ENCODE peak calls at places on chromosomes 4 and X, in nine cellular contexts. One of them, this sample, is unnamed.

GRCh38 chrX:21749924-21750323 is 8.0 kb downstream of the SMPX start:
- DNase-seq in cardiac muscle cell: no peak
- DNase-seq in NB4: no peak
- DNase-seq in AG10803: no peak
- DNase-seq in GM12865: no peak
- DNase-seq in heart left ventricle: no peak
- DNase-seq in AG04450: no peak
- DNase-seq in BJ: no peak
- DNase-seq in neuronal stem cell: no peak
- DNase-seq in this sample: no peak

GRCh38 chrX:107710617-107711391 is 64.8 kb downstream of the TSC22D3 start:
- DNase-seq in AG10803: peak
- DNase-seq in heart left ventricle: no peak
- DNase-seq in AG04450: peak
- DNase-seq in neuronal stem cell: peak
- DNase-seq in BJ: peak
- DNase-seq in GM12865: peak
- DNase-seq in cardiac muscle cell: no peak
- DNase-seq in NB4: peak
- DNase-seq in this sample: peak

GRCh38 chrX:36436286-36436860 is 516.8 kb downstream of the CFAP47 start:
- DNase-seq in neuronal stem cell: no peak
- DNase-seq in GM12865: no peak
- DNase-seq in AG10803: no peak
- DNase-seq in heart left ventricle: no peak
- DNase-seq in AG04450: no peak
- DNase-seq in BJ: no peak
- DNase-seq in cardiac muscle cell: no peak
- DNase-seq in NB4: no peak
- DNase-seq in this sample: no peak

GRCh38 chrX:40148439-40149285 is 50.9 kb upstream of the BCOR start:
- DNase-seq in BJ: no peak
- DNase-seq in AG04450: no peak
- DNase-seq in AG10803: no peak
- DNase-seq in heart left ventricle: no peak
- DNase-seq in cardiac muscle cell: no peak
- DNase-seq in NB4: peak
- DNase-seq in GM12865: no peak
- DNase-seq in neuronal stem cell: no peak
- DNase-seq in this sample: no peak

GRCh38 chr4:70687821-70688794 is at the start of gene UTP3:
- DNase-seq in heart left ventricle: peak
- DNase-seq in neuronal stem cell: peak
- DNase-seq in AG04450: peak
- DNase-seq in NB4: peak
- DNase-seq in AG10803: peak
- DNase-seq in cardiac muscle cell: peak
- DNase-seq in GM12865: peak
- DNase-seq in BJ: peak
- DNase-seq in this sample: peak

GRCh38 chr4:1462009-1462767 is 55.9 kb upstream of the NKX1-1 start:
- DNase-seq in AG10803: no peak
- DNase-seq in heart left ventricle: no peak
- DNase-seq in AG04450: no peak
- DNase-seq in BJ: no peak
- DNase-seq in NB4: no peak
- DNase-seq in GM12865: no peak
- DNase-seq in neuronal stem cell: no peak
- DNase-seq in cardiac muscle cell: no peak
- DNase-seq in this sample: no peak

GRCh38 chrX:69031181-69031580 is 134.1 kb downstream of the PJA1 start:
- DNase-seq in BJ: no peak
- DNase-seq in cardiac muscle cell: peak
- DNase-seq in GM12865: no peak
- DNase-seq in neuronal stem cell: peak
- DNase-seq in AG10803: no peak
- DNase-seq in AG04450: no peak
- DNase-seq in heart left ventricle: no peak
- DNase-seq in NB4: no peak
- DNase-seq in this sample: no peak

GRCh38 chr4:7238300-7238960 is 46.1 kb downstream of the SORCS2 start:
- DNase-seq in neuronal stem cell: no peak
- DNase-seq in BJ: no peak
- DNase-seq in AG04450: no peak
- DNase-seq in cardiac muscle cell: no peak
- DNase-seq in GM12865: no peak
- DNase-seq in AG10803: no peak
- DNase-seq in NB4: peak
- DNase-seq in heart left ventricle: no peak
- DNase-seq in this sample: no peak

DNA sequence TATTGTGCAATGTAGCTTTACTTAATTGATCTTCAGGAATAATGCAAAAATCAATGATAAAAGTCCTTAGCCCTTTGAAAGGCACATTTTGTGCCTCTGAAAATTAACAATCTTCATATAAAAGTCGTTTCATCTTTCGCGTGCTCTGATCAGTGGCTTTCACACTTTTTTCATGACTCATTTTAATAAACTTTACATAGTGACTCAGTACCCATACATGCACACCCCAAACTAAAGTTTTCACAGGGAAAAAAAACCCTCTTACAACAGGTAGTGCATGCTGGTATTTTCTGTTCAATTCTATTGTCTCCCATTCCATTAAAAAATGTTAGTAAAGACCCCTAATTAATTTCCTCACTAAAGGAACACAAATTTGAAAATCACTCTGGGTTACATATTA is 21.5 kb downstream of the RWDD4 start:
- DNase-seq in GM12865: no peak
- DNase-seq in heart left ventricle: no peak
- DNase-seq in AG10803: peak
- DNase-seq in AG04450: no peak
- DNase-seq in BJ: no peak
- DNase-seq in NB4: no peak
- DNase-seq in cardiac muscle cell: no peak
- DNase-seq in neuronal stem cell: no peak
- DNase-seq in this sample: no peak
- H3K4me3 ChIP-seq in GM12865: no peak
- H3K4me3 ChIP-seq in heart left ventricle: no peak
- H3K4me3 ChIP-seq in AG10803: no peak
- H3K4me3 ChIP-seq in AG04450: no peak
- H3K4me3 ChIP-seq in BJ: no peak
- H3K4me3 ChIP-seq in NB4: no peak
- H3K4me3 ChIP-seq in cardiac muscle cell: no peak
- H3K4me3 ChIP-seq in neuronal stem cell: no peak
- H3K4me3 ChIP-seq in this sample: no peak

GRCh38 chr4:128924951-128925350 is 115.5 kb downstream of the JADE1 start:
- DNase-seq in neuronal stem cell: no peak
- DNase-seq in BJ: no peak
- DNase-seq in NB4: no peak
- DNase-seq in AG10803: no peak
- DNase-seq in heart left ventricle: no peak
- DNase-seq in AG04450: no peak
- DNase-seq in GM12865: no peak
- DNase-seq in cardiac muscle cell: no peak
- DNase-seq in this sample: no peak
- H3K4me3 ChIP-seq in neuronal stem cell: no peak
- H3K4me3 ChIP-seq in BJ: no peak
- H3K4me3 ChIP-seq in NB4: no peak
- H3K4me3 ChIP-seq in AG10803: no peak
- H3K4me3 ChIP-seq in heart left ventricle: no peak
- H3K4me3 ChIP-seq in AG04450: no peak
- H3K4me3 ChIP-seq in GM12865: no peak
- H3K4me3 ChIP-seq in cardiac muscle cell: no peak
- H3K4me3 ChIP-seq in this sample: no peak

GRCh38 chrX:130120321-130120731 is 10.0 kb upstream of the ELF4 start:
- DNase-seq in AG04450: no peak
- DNase-seq in GM12865: peak
- DNase-seq in heart left ventricle: no peak
- DNase-seq in NB4: peak
- DNase-seq in neuronal stem cell: no peak
- DNase-seq in AG10803: no peak
- DNase-seq in BJ: no peak
- DNase-seq in cardiac muscle cell: peak
- DNase-seq in this sample: no peak
- H3K4me3 ChIP-seq in AG04450: peak
- H3K4me3 ChIP-seq in GM12865: peak
- H3K4me3 ChIP-seq in heart left ventricle: peak
- H3K4me3 ChIP-seq in NB4: no peak
- H3K4me3 ChIP-seq in neuronal stem cell: peak
- H3K4me3 ChIP-seq in AG10803: peak
- H3K4me3 ChIP-seq in BJ: peak
- H3K4me3 ChIP-seq in cardiac muscle cell: peak
- H3K4me3 ChIP-seq in this sample: no peak

DNA sequence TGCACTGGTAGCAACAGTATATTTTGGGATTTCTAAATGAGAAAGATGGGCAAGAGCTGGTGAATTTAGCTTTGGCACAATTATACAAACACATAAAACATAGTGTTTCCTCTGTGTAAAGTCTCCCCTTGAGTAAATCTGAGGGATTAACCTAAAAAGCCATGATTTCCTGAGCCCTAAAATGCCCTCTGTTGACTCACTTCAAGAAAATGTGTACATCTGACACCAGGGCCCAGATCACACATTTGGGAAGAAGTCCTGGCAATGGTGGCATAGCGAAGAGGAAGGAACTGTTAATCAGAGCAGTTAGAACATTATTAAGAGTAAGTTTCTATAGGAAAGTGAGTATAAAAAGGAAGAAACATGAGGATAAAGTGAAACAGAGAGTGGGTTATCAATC is 338.5 kb downstream of the SPOCK3 start:
- DNase-seq in cardiac muscle cell: no peak
- DNase-seq in GM12865: no peak
- DNase-seq in AG04450: no peak
- DNase-seq in NB4: no peak
- DNase-seq in BJ: no peak
- DNase-seq in AG10803: no peak
- DNase-seq in neuronal stem cell: no peak
- DNase-seq in heart left ventricle: no peak
- DNase-seq in this sample: no peak
- H3K4me3 ChIP-seq in cardiac muscle cell: no peak
- H3K4me3 ChIP-seq in GM12865: no peak
- H3K4me3 ChIP-seq in AG04450: no peak
- H3K4me3 ChIP-seq in NB4: no peak
- H3K4me3 ChIP-seq in BJ: no peak
- H3K4me3 ChIP-seq in AG10803: no peak
- H3K4me3 ChIP-seq in neuronal stem cell: no peak
- H3K4me3 ChIP-seq in heart left ventricle: no peak
- H3K4me3 ChIP-seq in this sample: no peak

DNA sequence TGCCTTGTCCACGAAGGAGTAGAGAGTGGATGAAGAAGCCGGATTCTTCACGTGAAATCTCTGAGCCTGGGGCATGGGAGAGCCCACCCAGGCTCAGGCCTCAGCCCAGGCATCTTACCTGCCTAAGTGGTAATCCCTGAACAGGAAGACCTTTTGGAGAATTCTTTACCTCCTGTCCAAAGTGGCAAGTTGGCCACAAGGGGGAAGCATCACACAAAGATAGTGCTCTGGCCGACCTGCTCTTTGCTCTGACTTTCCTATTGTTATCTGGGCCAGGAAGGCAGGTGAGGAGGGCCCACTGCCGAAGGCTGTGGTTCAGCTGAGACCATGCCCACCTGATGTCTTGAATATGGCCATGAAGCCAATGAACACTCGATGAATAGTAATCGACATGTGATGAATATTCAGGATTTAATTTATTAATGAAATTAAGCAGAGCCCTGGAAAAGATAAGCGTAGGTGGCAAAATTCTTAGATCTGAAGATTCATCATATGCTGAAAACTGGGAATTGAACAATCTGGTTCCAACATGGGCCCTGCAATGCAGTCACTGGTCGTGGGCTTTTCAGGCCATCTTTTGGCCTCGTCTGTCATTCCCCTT is 93.8 kb downstream of the PDGFRA start:
- DNase-seq in heart left ventricle: peak
- DNase-seq in AG10803: peak
- DNase-seq in AG04450: peak
- DNase-seq in NB4: peak
- DNase-seq in neuronal stem cell: peak
- DNase-seq in cardiac muscle cell: peak
- DNase-seq in GM12865: peak
- DNase-seq in BJ: no peak
- DNase-seq in this sample: no peak
- H3K4me3 ChIP-seq in heart left ventricle: no peak
- H3K4me3 ChIP-seq in AG10803: no peak
- H3K4me3 ChIP-seq in AG04450: no peak
- H3K4me3 ChIP-seq in NB4: no peak
- H3K4me3 ChIP-seq in neuronal stem cell: no peak
- H3K4me3 ChIP-seq in cardiac muscle cell: no peak
- H3K4me3 ChIP-seq in GM12865: no peak
- H3K4me3 ChIP-seq in BJ: no peak
- H3K4me3 ChIP-seq in this sample: no peak

DNA sequence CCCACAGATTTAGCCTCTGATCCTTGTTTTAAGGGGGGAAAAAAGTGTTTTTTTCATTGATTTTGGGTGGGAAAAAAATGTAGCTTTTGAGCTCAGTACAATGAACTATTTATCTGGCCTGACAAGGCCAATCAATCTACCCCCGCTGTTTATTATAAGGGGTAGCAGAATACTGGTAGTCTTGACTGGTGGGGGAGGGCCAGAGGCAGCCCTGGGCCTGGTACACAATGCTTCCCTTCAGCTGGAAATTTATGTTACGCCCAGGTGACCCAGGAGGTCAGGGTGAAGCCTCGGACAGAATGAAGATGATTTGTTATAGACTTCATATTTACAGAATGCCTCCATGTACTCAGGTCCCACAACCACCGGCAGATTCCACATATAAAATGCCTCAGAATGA is 143.2 kb downstream of the SH3KBP1 start:
- DNase-seq in GM12865: no peak
- DNase-seq in AG04450: no peak
- DNase-seq in BJ: no peak
- DNase-seq in AG10803: no peak
- DNase-seq in heart left ventricle: no peak
- DNase-seq in NB4: no peak
- DNase-seq in neuronal stem cell: no peak
- DNase-seq in cardiac muscle cell: no peak
- DNase-seq in this sample: no peak
- H3K4me3 ChIP-seq in GM12865: no peak
- H3K4me3 ChIP-seq in AG04450: no peak
- H3K4me3 ChIP-seq in BJ: no peak
- H3K4me3 ChIP-seq in AG10803: no peak
- H3K4me3 ChIP-seq in heart left ventricle: no peak
- H3K4me3 ChIP-seq in NB4: no peak
- H3K4me3 ChIP-seq in neuronal stem cell: no peak
- H3K4me3 ChIP-seq in cardiac muscle cell: no peak
- H3K4me3 ChIP-seq in this sample: no peak